ENCODE peak calls at places on chromosomes 6 and 20, in five cellular contexts. B is body of pancreas, F is tibial artery, M is left lung, U is spleen. N is an unnamed sample.

GRCh38 chr20:8375898-8376297 is 243.8 kb downstream of the PLCB1 start:
- DNase-seq in B (no peak), F (no peak), M (no peak), U (no peak), N (no peak)

GRCh38 chr6:110495949-110496348 is 19.5 kb upstream of the SLC22A16 start:
- DNase-seq in B (no peak), F (no peak), M (no peak), U (no peak), N (no peak)

GRCh38 chr20:18571578-18571977 is 4.3 kb downstream of the SMIM26 start:
- DNase-seq in B (no peak), F (no peak), M (no peak), U (no peak), N (no peak)

GRCh38 chr6:91366781-91367180 is 779.9 kb upstream of the MAP3K7 start:
- DNase-seq in B (no peak), F (no peak), M (no peak), U (no peak), N (no peak)

GRCh38 chr6:40947876-40948514 is 91.0 kb downstream of the UNC5CL start:
- DNase-seq in B (no peak), F (no peak), M (no peak), U (no peak), N (no peak)

GRCh38 chr6:151624900-151625536 is 131.2 kb downstream of the CCDC170 start:
- DNase-seq in B (no peak), F (no peak), M (no peak), U (no peak), N (no peak)

GRCh38 chr6:150119256-150119655 is 23.6 kb upstream of the PPP1R14C start:
- DNase-seq in B (no peak), F (no peak), M (no peak), U (no peak), N (no peak)

GRCh38 chr6:14513726-14514125 is 396.2 kb downstream of the CD83 start:
- DNase-seq in B (no peak), F (no peak), M (no peak), U (no peak), N (no peak)

GRCh38 chr6:142846459-142846831 is 98.5 kb downstream of the HIVEP2 start:
- DNase-seq in B (no peak), F (no peak), M (no peak), U (no peak), N (no peak)

GRCh38 chr6:106369739-106370138 is 9.2 kb downstream of the CRYBG1 start:
- DNase-seq in B (no peak), F (no peak), M (no peak), U (no peak), N (no peak)

GRCh38 chr6:39247667-39248194 is 18.5 kb upstream of the KCNK5 start:
- DNase-seq in B (no peak), F (no peak), M (no peak), U (no peak), N (no peak)

GRCh38 chr6:10534418-10534760 is 13.2 kb downstream of the GCNT2 start:
- DNase-seq in B (no peak), F (no peak), M (no peak), U (no peak), N (no peak)
- H3K4me3 ChIP-seq in B (no peak overlapping the region), F (no peak overlapping the region), M (no peak overlapping the region), U (peak overlapping the region; percentile 49), N (no peak overlapping the region)

GRCh38 chr6:157669747-157670216 is 153.3 kb upstream of the SNX9 start:
- DNase-seq in B (peak; percentile 50), F (peak; percentile 93), M (peak; percentile 75), U (peak; percentile 82), N (peak; percentile 90)
- H3K4me3 ChIP-seq in B (no peak overlapping the region), F (peak overlapping the region; percentile 8), M (no peak overlapping the region), U (no peak overlapping the region), N (no peak overlapping the region)

GRCh38 chr20:4688342-4688741 is 33.4 kb upstream of the PRND start:
- DNase-seq in B (no peak), F (no peak), M (no peak), U (no peak), N (no peak)
- H3K4me3 ChIP-seq in B (no peak overlapping the region), F (no peak overlapping the region), M (no peak overlapping the region), U (peak overlapping the region; percentile 91), N (no peak overlapping the region)

GRCh38 chr6:145744619-145745018 is 9.3 kb upstream of the EPM2A start:
- DNase-seq in B (no peak), F (no peak), M (no peak), U (no peak), N (no peak)
- H3K4me3 ChIP-seq in B (no peak overlapping the region), F (no peak overlapping the region), M (no peak overlapping the region), U (no peak overlapping the region), N (no peak overlapping the region)

DNA sequence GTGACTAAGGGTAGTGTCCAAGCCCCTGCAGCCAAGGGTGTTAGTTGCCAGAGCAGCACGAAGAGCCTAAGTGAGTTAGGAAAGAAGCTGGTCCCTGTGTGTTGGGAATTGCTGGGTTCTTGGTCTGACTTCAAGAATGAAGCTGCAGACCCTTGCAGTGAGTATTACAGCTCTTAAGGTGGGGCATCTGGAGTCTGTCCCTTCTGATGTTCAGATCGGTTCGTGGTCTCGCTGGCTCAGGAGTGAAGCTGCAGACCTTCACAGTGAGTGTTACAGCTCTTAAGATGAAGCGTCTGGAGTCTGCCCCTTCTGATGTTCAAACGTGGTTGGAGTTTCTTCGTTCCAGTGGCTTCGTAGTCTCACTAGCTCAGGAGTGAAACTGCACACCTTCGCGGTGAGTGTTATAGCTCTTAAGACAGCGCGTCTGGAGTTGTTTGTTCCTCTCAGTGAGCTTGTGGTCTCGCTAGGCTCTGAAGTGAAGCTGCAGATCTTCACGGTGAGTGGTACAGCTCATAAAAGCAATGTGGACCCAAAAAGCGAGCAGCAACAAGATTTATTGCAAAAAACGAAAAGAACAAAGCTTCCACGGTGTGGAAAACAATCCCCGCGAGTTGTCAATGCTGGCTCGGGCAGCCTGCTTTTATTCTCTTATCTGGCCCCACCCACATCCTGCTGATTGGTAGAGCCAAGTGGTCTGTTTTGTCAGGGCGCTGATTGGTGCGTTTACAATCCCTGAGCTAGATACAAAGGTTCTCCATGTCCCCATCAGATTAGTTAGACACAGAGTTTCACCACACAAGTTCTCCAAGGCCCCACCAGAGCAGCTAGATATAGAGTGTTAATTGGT is 31.8 kb downstream of the PXDC1 start:
- DNase-seq in B (no peak), F (no peak), M (no peak), U (peak; percentile 31), N (no peak)
- H3K4me3 ChIP-seq in B (no peak overlapping the region), F (no peak overlapping the region), M (no peak overlapping the region), U (no peak overlapping the region), N (no peak overlapping the region)

GRCh38 chr6:77468939-77469338 is 5.6 kb upstream of the HTR1B start:
- DNase-seq in B (no peak), F (no peak), M (no peak), U (no peak), N (no peak)

GRCh38 chr6:77463308-77463880 is at the start of gene HTR1B:
- DNase-seq in B (no peak), F (no peak), M (no peak), U (no peak), N (no peak)

GRCh38 chr6:77466055-77467028 is 3.1 kb upstream of the HTR1B start:
- DNase-seq in B (peak; percentile 63), F (no peak), M (peak; percentile 39), U (no peak), N (no peak)

GRCh38 chr6:77463881-77464867 is 883 bp upstream of the HTR1B start:
- DNase-seq in B (no peak), F (no peak), M (no peak), U (no peak), N (peak; percentile 65)

DNA sequence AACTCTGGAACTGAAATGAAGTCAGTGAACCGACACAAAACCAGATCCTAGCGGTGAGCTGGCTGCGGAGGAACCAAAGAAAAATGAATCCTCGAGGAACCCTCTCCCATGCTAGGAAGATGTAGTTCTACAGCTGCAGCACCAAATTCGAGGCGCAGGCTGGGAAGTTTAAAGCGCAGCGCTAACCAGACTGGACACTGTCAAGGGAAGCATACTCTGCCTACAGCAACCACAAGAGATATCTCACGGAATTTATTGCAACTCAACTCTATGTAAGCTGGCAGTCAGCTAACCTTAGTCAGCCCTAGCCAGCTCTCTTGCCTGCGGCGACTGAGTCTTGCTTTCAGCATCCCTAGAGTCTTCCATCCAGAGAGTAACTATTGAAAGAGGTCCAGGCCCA is 3.7 kb upstream of the HTR1B start:
- DNase-seq in B (no peak), F (no peak), M (no peak), U (no peak), N (no peak)
- H3K4me3 ChIP-seq in B (peak overlapping the region; percentile 61), F (peak overlapping the region; percentile 68), M (peak overlapping the region; percentile 43), U (peak overlapping the region; percentile 76), N (peak overlapping the region; percentile 90)

DNA sequence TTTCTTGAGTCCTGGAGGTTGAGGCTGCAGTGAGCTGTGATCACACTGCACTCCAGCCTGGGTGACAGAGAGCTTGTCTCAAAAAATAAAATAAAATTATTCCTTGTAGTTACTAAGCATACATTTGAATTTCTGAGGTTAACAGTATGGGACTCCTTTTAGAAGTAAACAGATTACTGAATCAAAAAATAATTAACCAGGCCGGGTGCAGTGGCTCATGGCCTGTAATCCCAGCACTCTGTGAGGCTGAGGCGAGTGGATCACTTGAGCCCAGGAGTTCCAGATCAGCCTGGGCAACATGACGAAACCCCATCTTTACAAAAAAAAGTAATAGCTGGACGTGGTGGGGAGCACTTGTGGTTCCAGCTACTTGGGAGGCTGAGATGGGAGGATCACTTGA is 22.1 kb upstream of the EEF1A1 start:
- DNase-seq in B (no peak), F (no peak), M (no peak), U (peak; percentile 19), N (no peak)
- H3K4me3 ChIP-seq in B (no peak overlapping the region), F (no peak overlapping the region), M (no peak overlapping the region), U (no peak overlapping the region), N (no peak overlapping the region)

N was measured in ascending aorta.